ENCODE peak calls at places on chromosomes 16 and 17, in four cellular contexts. V, S, M and P are unnamed samples.

GRCh38 chr16:27901956-27902355 is 161.6 kb downstream of the GSG1L start:
- DNase-seq in V (no peak), S (no peak), M (no peak), P (no peak)

GRCh38 chr17:82440991-82441627 is 9.4 kb downstream of the CYBC1 start:
- DNase-seq in V (no peak), S (peak), M (no peak), P (no peak)

GRCh38 chr17:7354262-7354781 is 634 bp upstream of the TMEM95 start:
- DNase-seq in V (no peak), S (peak), M (no peak), P (no peak)

GRCh38 chr17:80724723-80725388 is 180.2 kb downstream of the RPTOR start:
- DNase-seq in V (no peak), S (no peak), M (no peak), P (no peak)

GRCh38 chr17:32783602-32784001 is 93.3 kb downstream of the MYO1D start:
- DNase-seq in V (no peak), S (peak), M (peak), P (peak)

GRCh38 chr16:2156025-2156848 is 655 bp downstream of the TRAF7 start:
- DNase-seq in V (no peak), S (no peak), M (no peak), P (no peak)

GRCh38 chr16:55370762-55371482 is 46.9 kb downstream of the IRX6 start:
- DNase-seq in V (peak), S (peak), M (no peak), P (peak)

GRCh38 chr17:45750779-45751440 is 33.2 kb upstream of the CRHR1 start:
- DNase-seq in V (no peak), S (no peak), M (no peak), P (no peak)

GRCh38 chr17:4023220-4023619 is 59.0 kb upstream of the ATP2A3 start:
- DNase-seq in V (no peak), S (no peak), M (no peak), P (no peak)

GRCh38 chr16:56300901-56301351 is 109.6 kb downstream of the GNAO1 start:
- DNase-seq in V (no peak), S (no peak), M (no peak), P (no peak)